ENCODE peak calls at places on chromosome 7, in ten cellular contexts. V is HL-60, H is lung, U is astrocyte of the spinal cord, A is AG04450, G is fibroblast of lung, T is A549, F is SK-N-SH, Y is sigmoid colon, J is HCT116. C is an unnamed sample.

GRCh38 chr7:39085590-39086049 is 107.9 kb downstream of the POU6F2 start:
- DNase-seq in Y (no peak), U (peak; percentile 8), G (peak; percentile 2), A (no peak), J (no peak), F (no peak), H (no peak), V (no peak), T (no peak), C (no peak)

GRCh38 chr7:11911900-11912299 is 79.9 kb upstream of the THSD7A start:
- DNase-seq in A (no peak), F (no peak), T (no peak), J (no peak), G (no peak), U (no peak), Y (no peak), H (no peak), V (no peak), C (no peak)

GRCh38 chr7:85185355-85186082 is 1.3 kb downstream of the SEMA3D start:
- DNase-seq in G (peak; percentile 75), F (peak; percentile 58), Y (peak; percentile 72), J (no peak), U (peak; percentile 71), T (peak; percentile 28), V (no peak), H (peak; percentile 36), A (no peak), C (peak; percentile 18)

GRCh38 chr7:132380065-132380464 is 196.2 kb downstream of the PLXNA4 start:
- DNase-seq in G (peak; percentile 50), U (no peak), J (no peak), H (peak; percentile 32), F (no peak), Y (no peak), A (no peak), V (no peak), T (no peak), C (no peak)

GRCh38 chr7:21426286-21426957 is 1.5 kb upstream of the SP4 start:
- DNase-seq in J (no peak), Y (no peak), H (no peak), U (no peak), A (no peak), V (peak; percentile 49), G (peak; percentile 31), T (no peak), F (no peak), C (peak; percentile 0)

GRCh38 chr7:106120500-106120899 is 8.4 kb upstream of the SYPL1 start:
- DNase-seq in A (no peak), U (no peak), J (no peak), T (no peak), Y (no peak), G (no peak), V (no peak), F (no peak), H (no peak), C (no peak)

GRCh38 chr7:116955340-116955739 is 2.0 kb downstream of the ST7 start:
- DNase-seq in U (no peak), G (no peak), J (no peak), F (no peak), T (no peak), V (no peak), H (no peak), Y (no peak), A (no peak), C (no peak)

GRCh38 chr7:8051998-8052397 is 83.4 kb downstream of the GLCCI1 start:
- DNase-seq in A (no peak), V (no peak), G (no peak), F (no peak), T (no peak), Y (no peak), J (no peak), U (no peak), H (no peak), C (no peak)

GRCh38 chr7:50534690-50535290 is 30.4 kb downstream of the DDC start:
- DNase-seq in T (peak; percentile 96), H (peak; percentile 28), F (peak; percentile 67), V (peak; percentile 41), J (peak; percentile 95), G (peak; percentile 100), U (peak; percentile 98), A (peak; percentile 98), Y (no peak), C (peak; percentile 89)

GRCh38 chr7:36644625-36645422 is 79.5 kb downstream of the AOAH start:
- DNase-seq in F (no peak), J (no peak), V (no peak), T (no peak), H (no peak), Y (no peak), A (no peak), G (no peak), U (no peak), C (no peak)

GRCh38 chr7:39509441-39509840 is 56.8 kb upstream of the YAE1 start:
- DNase-seq in H (no peak), U (no peak), J (no peak), V (no peak), A (no peak), F (no peak), G (no peak), T (no peak), Y (no peak), C (no peak)

GRCh38 chr7:76273503-76273902 is 29.0 kb upstream of the HSPB1 start:
- DNase-seq in F (no peak), H (no peak), U (no peak), G (no peak), J (no peak), A (no peak), Y (no peak), V (no peak), T (no peak), C (no peak)
- H3K4me3 ChIP-seq in F (no peak overlapping the region), H (no peak overlapping the region), U (no peak overlapping the region), G (no peak overlapping the region), J (no peak overlapping the region), A (no peak overlapping the region), Y (no peak overlapping the region), V (no peak overlapping the region), T (no peak overlapping the region), C (no peak overlapping the region)

DNA sequence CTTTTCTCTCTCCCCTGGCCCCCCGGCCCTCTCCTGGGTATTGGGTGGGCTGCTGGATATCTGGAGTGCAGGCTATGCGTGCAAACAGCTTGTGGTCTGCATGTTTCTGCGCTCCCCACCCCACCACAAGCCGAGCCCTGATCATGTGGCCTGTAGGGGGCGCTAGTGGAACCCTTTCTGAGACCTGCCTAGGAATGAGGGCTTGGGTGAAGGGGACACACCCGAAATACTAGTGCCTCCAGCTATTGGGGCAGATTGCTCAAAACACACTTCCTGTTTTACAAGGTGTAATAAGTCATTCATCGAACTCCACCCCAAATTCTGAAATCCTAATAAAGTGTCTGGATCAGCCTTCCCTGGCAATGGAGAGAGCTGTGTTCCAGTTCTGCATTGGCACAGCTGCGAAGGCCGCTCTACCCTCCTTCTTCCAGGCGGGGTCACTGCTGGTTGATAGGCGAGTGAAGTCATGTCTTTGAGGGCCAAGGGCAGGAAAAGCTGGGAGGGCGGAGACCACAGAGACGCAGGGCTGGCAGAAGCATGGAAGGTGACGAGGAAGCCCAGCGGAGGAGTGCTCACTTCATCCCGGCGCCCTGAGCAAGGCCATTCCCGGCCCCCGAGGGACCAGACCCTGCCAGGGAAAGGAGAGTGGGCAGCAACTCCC is 19.8 kb upstream of the PRRT4 start:
- DNase-seq in F (peak; percentile 76), H (peak; percentile 50), A (no peak), Y (no peak), G (no peak), J (peak; percentile 33), V (peak; percentile 65), U (no peak), T (no peak), C (no peak)
- TF ChIP-seq CTCF in F (peak; percentile 80), H (no peak), A (peak; percentile 48), Y (no peak), G (peak; percentile 33), J (peak; percentile 94), V (peak; percentile 21), U (peak; percentile 70), T (peak; percentile 48), C (peak; percentile 69)

GRCh38 chr7:87217983-87218653 is 1.4 kb downstream of the TMEM243 start:
- DNase-seq in T (no peak), F (no peak), A (no peak), G (no peak), U (no peak), H (no peak), J (no peak), Y (no peak), V (no peak), C (no peak)
- H3K4me3 ChIP-seq in T (no peak overlapping the region), F (peak overlapping the region; percentile 95), A (peak overlapping the region; percentile 91), G (peak overlapping the region; percentile 91), U (peak overlapping the region; percentile 90), H (no peak overlapping the region), J (no peak overlapping the region), Y (peak overlapping the region; percentile 84), V (no peak overlapping the region), C (peak overlapping the region; percentile 88)

DNA sequence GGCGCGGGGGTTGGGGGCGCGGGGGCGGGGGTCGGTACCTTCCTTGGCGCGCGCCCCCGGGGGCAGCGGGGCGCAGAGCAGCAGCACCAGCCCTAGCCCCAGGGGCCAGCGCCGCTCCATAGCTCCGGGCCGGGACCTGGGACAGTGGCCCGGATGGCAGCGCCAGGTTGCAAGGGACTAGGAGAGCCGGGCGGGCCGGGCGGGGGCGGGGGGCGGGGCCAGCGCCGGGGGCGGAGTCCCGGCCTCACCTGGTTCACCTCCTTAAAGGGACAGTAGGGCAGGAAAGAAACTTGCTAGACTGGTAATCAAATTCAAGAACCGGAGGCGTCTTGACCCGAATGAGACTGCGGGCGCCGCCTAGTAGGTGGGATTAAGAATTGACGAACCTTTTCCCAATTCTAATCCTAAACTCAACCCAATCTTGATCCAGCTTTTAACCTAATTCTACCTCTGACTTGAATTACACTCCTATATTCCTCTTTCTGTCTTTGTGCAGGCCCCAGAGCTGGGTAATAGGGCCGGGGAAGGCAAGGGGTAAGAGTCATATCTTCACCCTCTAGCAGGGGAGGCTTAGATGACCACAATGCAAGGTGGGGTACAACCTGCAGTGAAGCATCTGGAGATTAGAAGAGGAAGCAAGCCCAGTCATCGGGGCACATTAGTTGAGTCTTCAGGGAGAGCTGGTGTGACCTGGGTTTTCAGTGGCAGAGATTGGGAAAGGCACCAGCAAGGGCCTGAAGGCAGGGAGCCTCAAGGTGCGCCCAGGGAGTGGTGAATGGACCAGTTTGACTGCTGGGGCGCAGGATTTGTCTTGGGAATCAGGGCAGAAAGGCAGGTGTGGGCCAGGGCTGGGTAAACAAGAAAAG is at the start of gene EPHA1:
- DNase-seq in J (peak; percentile 88), Y (no peak), H (peak; percentile 66), V (peak; percentile 33), F (no peak), T (no peak), A (no peak), G (no peak), U (no peak), C (no peak)
- TF ChIP-seq CTCF in J (peak; percentile 56), Y (no peak), H (no peak), V (no peak), F (no peak), T (peak; percentile 37), A (peak; percentile 25), G (no peak), U (peak; percentile 27), C (peak; percentile 31)

DNA sequence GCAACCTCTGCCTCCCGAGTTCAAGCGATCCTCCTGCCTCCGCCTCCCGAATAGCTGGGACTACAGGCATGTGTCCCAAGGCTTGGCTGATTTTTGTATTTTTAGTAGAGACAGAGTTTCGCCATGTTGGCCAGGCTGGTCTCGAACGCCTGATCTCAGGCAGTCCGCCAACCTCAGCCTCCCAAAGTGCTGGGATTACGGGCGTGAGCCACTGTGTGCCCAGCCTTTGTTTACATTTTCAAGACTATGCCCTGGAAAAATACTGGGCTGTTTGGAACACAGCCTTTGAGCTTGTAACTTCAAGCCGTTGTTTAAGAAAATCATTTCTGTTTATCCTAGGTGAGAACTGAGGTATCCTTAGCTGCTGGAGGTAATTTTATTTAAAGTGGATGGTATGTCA is 1.9 kb downstream of the ZKSCAN1 start:
- DNase-seq in V (no peak), A (no peak), G (no peak), H (no peak), T (no peak), F (no peak), J (no peak), Y (peak; percentile 74), U (no peak), C (no peak)
- H3K4me3 ChIP-seq in V (no peak overlapping the region), A (peak overlapping the region; percentile 0), G (no peak overlapping the region), H (no peak overlapping the region), T (peak overlapping the region; percentile 99), F (peak overlapping the region; percentile 20), J (no peak overlapping the region), Y (no peak overlapping the region), U (no peak overlapping the region), C (no peak overlapping the region)